ENCODE peak calls at places on chromosome 1, in ten cellular contexts. M, C, X, J, R, F, E, I, L and D are unnamed samples.

GRCh38 chr1:162236622-162237021 is 140.0 kb downstream of the SPATA46 start:
- ATAC-seq in M (no peak), C (no peak), X (no peak), J (no peak), R (no peak), F (no peak), E (no peak), I (no peak), L (no peak), D (no peak)

GRCh38 chr1:33133478-33134105 is 48.3 kb downstream of the TRIM62 start:
- ATAC-seq in M (no peak), C (no peak), X (no peak), J (no peak), R (no peak), F (no peak), E (no peak), I (peak), L (no peak), D (no peak)

GRCh38 chr1:184811439-184812111 is 56.9 kb upstream of the EDEM3 start:
- ATAC-seq in M (peak), C (no peak), X (no peak), J (no peak), R (no peak), F (no peak), E (no peak), I (peak), L (no peak), D (peak)

GRCh38 chr1:84936116-84936810 is 43.3 kb upstream of the LPAR3 start:
- ATAC-seq in M (peak), C (peak), X (peak), J (peak), R (peak), F (peak), E (peak), I (peak), L (peak), D (peak)

GRCh38 chr1:87325982-87326738 is 2.5 kb upstream of the LMO4 start:
- ATAC-seq in M (no peak), C (no peak), X (no peak), J (no peak), R (peak), F (no peak), E (no peak), I (no peak), L (no peak), D (no peak)

GRCh38 chr1:94551449-94551848 is 9.9 kb upstream of the F3 start:
- ATAC-seq in M (no peak), C (no peak), X (no peak), J (no peak), R (no peak), F (no peak), E (no peak), I (no peak), L (no peak), D (no peak)

GRCh38 chr1:77378723-77379533 is 97.1 kb downstream of the AK5 start:
- ATAC-seq in M (no peak), C (no peak), X (no peak), J (no peak), R (no peak), F (no peak), E (peak), I (no peak), L (peak), D (no peak)

GRCh38 chr1:100718581-100718980 is 961 bp upstream of the VCAM1 start:
- ATAC-seq in M (no peak), C (no peak), X (no peak), J (no peak), R (no peak), F (no peak), E (no peak), I (no peak), L (no peak), D (no peak)

GRCh38 chr1:107499139-107499744 is 358.4 kb downstream of the NTNG1 start:
- ATAC-seq in M (no peak), C (no peak), X (no peak), J (no peak), R (peak), F (no peak), E (no peak), I (no peak), L (no peak), D (no peak)

GRCh38 chr1:180158149-180159147 is 3.8 kb downstream of the QSOX1 start:
- ATAC-seq in M (no peak), C (no peak), X (no peak), J (no peak), R (no peak), F (no peak), E (no peak), I (no peak), L (no peak), D (no peak)

GRCh38 chr1:231093158-231093922 is 53.3 kb upstream of the FAM89A start:
- ATAC-seq in M (peak), C (peak), X (no peak), J (no peak), R (no peak), F (no peak), E (peak), I (peak), L (no peak), D (peak)

GRCh38 chr1:10815863-10816195 is 19.4 kb upstream of the CASZ1 start:
- ATAC-seq in M (no peak), C (peak), X (no peak), J (no peak), R (no peak), F (no peak), E (no peak), I (no peak), L (no peak), D (no peak)

GRCh38 chr1:178055093-178055492 is 38.8 kb upstream of the RASAL2 start:
- ATAC-seq in M (no peak), C (no peak), X (no peak), J (peak), R (peak), F (peak), E (peak), I (no peak), L (no peak), D (no peak)

GRCh38 chr1:231234506-231234905 is 6.5 kb upstream of the GNPAT start:
- ATAC-seq in M (no peak), C (no peak), X (no peak), J (no peak), R (no peak), F (no peak), E (no peak), I (no peak), L (no peak), D (no peak)

GRCh38 chr1:165897326-165898303 is 70.2 kb downstream of the UCK2 start:
- ATAC-seq in M (no peak), C (no peak), X (peak), J (no peak), R (no peak), F (no peak), E (no peak), I (no peak), L (no peak), D (no peak)

GRCh38 chr1:20981903-20982695 is 194.6 kb downstream of the EIF4G3 start:
- ATAC-seq in M (no peak), C (no peak), X (no peak), J (peak), R (peak), F (peak), E (peak), I (peak), L (peak), D (no peak)

GRCh38 chr1:224815647-224816046 is 113.8 kb upstream of the DNAH14 start:
- ATAC-seq in M (no peak), C (no peak), X (no peak), J (no peak), R (peak), F (no peak), E (no peak), I (no peak), L (no peak), D (no peak)

GRCh38 chr1:21830792-21831453 is 18.9 kb downstream of the LDLRAD2 start:
- ATAC-seq in M (no peak), C (no peak), X (no peak), J (no peak), R (no peak), F (no peak), E (no peak), I (peak), L (no peak), D (no peak)

GRCh38 chr1:115839706-115840095 is 1.2 kb downstream of the NHLH2 start:
- ATAC-seq in M (no peak), C (no peak), X (no peak), J (no peak), R (no peak), F (no peak), E (no peak), I (no peak), L (peak), D (no peak)
- H3K4me3 ChIP-seq in M (no peak), C (peak), X (no peak), J (peak), R (no peak), F (no peak), E (peak), I (peak), L (no peak), D (peak)

GRCh38 chr1:35080171-35080854 is 1.1 kb downstream of the ZMYM1 start:
- ATAC-seq in M (no peak), C (no peak), X (no peak), J (no peak), R (no peak), F (no peak), E (no peak), I (no peak), L (no peak), D (no peak)
- H3K4me3 ChIP-seq in M (no peak), C (peak), X (peak), J (peak), R (peak), F (peak), E (peak), I (peak), L (peak), D (peak)

GRCh38 chr1:119660253-119661078 is 12.4 kb upstream of the ZNF697 start:
- ATAC-seq in M (no peak), C (no peak), X (no peak), J (no peak), R (peak), F (no peak), E (peak), I (no peak), L (no peak), D (no peak)
- H3K4me3 ChIP-seq in M (no peak), C (no peak), X (no peak), J (no peak), R (no peak), F (no peak), E (no peak), I (no peak), L (no peak), D (no peak)

DNA sequence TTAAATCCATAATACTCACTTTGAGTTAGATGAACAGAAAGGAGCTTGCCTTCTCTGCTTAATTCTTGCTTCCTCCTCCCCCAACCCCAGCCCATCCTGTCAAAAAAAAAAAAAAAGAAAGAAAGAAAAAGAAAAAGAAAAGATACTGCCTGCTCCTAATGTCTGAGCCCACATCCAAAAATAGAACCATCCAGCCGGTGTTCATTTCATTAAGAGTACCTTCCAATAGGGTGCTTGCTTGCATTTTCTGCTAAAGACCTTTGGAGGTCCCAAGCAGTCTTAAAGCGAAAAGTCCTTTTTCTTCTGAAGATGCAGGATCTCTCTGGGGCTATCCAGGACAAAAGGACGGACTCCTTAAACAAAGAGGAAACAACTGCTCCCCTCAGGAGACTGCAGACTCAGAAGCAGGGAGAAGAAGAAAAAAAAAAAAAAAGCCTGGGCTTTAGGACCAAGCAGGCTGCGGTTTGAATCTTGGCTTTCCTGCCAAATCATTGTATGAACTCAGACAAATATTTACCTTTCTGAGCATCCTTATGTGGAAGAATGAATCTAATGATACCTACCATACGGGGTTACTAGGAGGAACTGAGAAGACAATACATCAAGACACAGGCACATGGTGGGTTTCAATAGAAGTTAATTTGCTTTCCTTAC is 204.1 kb downstream of the PLPP3 start:
- ATAC-seq in M (no peak), C (no peak), X (no peak), J (no peak), R (peak), F (no peak), E (peak), I (no peak), L (peak), D (no peak)
- H3K4me3 ChIP-seq in M (no peak), C (no peak), X (no peak), J (no peak), R (no peak), F (no peak), E (peak), I (no peak), L (no peak), D (no peak)

GRCh38 chr1:6578624-6579373 is 995 bp upstream of the ZBTB48 start:
- ATAC-seq in M (no peak), C (no peak), X (no peak), J (no peak), R (no peak), F (no peak), E (no peak), I (no peak), L (no peak), D (no peak)
- H3K4me3 ChIP-seq in M (no peak), C (peak), X (no peak), J (no peak), R (no peak), F (peak), E (peak), I (no peak), L (no peak), D (peak)

GRCh38 chr1:228500143-228500736 is 13.1 kb downstream of the RNF187 start:
- ATAC-seq in M (no peak), C (no peak), X (no peak), J (no peak), R (peak), F (no peak), E (no peak), I (no peak), L (peak), D (no peak)
- H3K4me3 ChIP-seq in M (no peak), C (no peak), X (no peak), J (no peak), R (peak), F (no peak), E (no peak), I (no peak), L (no peak), D (no peak)

GRCh38 chr1:1343811-1344421 is 5.3 kb downstream of the DVL1 start:
- ATAC-seq in M (no peak), C (no peak), X (no peak), J (peak), R (no peak), F (no peak), E (peak), I (no peak), L (no peak), D (no peak)
- H3K4me3 ChIP-seq in M (no peak), C (no peak), X (no peak), J (no peak), R (no peak), F (no peak), E (peak), I (no peak), L (no peak), D (no peak)

DNA sequence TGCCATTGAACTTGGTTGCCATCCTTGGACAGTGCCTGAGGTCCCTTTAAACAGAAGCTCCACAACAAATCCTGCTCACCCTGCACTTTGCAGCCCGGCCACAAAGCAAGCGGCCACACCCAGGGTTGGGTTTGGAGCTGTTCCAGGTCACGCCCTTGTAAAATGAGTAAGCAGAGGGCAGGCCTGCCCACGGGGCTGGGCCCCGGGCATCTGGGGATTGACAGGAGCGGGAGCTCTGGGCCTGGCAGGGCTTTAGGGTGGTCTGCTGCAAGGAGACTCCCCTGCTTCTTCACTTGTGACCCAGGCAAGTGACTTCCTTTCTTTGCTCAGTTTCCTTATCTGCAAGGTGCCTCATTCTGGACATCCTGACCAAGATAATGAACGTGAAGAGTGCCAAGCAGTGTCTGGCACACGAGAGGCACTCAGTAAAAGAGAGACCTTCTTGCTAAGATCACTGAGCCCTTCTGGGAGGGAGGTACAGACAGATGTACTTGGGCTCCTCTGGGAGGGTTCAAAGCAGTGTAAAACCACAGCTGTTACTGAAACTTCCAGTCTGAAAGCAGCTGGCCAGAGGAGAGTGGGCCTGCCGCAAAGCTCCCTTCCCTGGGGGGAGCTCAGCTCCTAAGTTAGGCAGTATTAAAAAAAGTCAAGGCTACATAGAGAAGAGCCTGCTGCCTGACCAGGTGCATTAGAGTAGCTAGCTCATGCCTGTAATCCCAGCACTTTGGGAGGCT is 2.6 kb downstream of the E2F2 start:
- ATAC-seq in M (peak), C (peak), X (peak), J (peak), R (peak), F (peak), E (peak), I (peak), L (peak), D (peak)
- H3K4me3 ChIP-seq in M (no peak), C (no peak), X (peak), J (no peak), R (peak), F (no peak), E (peak), I (no peak), L (no peak), D (no peak)

GRCh38 chr1:39690943-39691382 is 270 bp downstream of the HPCAL4 start:
- ATAC-seq in M (peak), C (no peak), X (no peak), J (no peak), R (no peak), F (peak), E (no peak), I (no peak), L (no peak), D (no peak)
- H3K4me3 ChIP-seq in M (no peak), C (peak), X (peak), J (peak), R (peak), F (peak), E (peak), I (peak), L (no peak), D (no peak)